ENCODE peak calls at places on chromosomes 16 and 17, in nine cellular contexts. One of them, this sample, is unnamed.

GRCh38 chr16:85612191-85612800 is 826 bp upstream of the GSE1 start:
- DNase-seq in GM12865: peak; percentile 44
- DNase-seq in NCI-H345: peak; percentile 74
- DNase-seq in NCI-H2171 treated with DMSO at 0.1 percent for 48 hours: peak; percentile 86
- DNase-seq in breast epithelium: peak; percentile 92
- DNase-seq in ELR: peak; percentile 97
- DNase-seq in EH: peak; percentile 95
- DNase-seq in mesendoderm: no peak
- DNase-seq in naive B cell: peak; percentile 50
- DNase-seq in this sample: peak; percentile 67

GRCh38 chr16:84459941-84460405 is 44.5 kb downstream of the MEAK7 start:
- DNase-seq in GM12865: no peak
- DNase-seq in NCI-H345: no peak
- DNase-seq in NCI-H2171 treated with DMSO at 0.1 percent for 48 hours: peak; percentile 77
- DNase-seq in breast epithelium: no peak
- DNase-seq in ELR: no peak
- DNase-seq in EH: no peak
- DNase-seq in mesendoderm: no peak
- DNase-seq in naive B cell: no peak
- DNase-seq in this sample: no peak

GRCh38 chr17:3647251-3647650 is 10.7 kb downstream of the CTNS start:
- DNase-seq in GM12865: no peak
- DNase-seq in NCI-H345: no peak
- DNase-seq in NCI-H2171 treated with DMSO at 0.1 percent for 48 hours: no peak
- DNase-seq in breast epithelium: no peak
- DNase-seq in ELR: no peak
- DNase-seq in EH: no peak
- DNase-seq in mesendoderm: no peak
- DNase-seq in naive B cell: no peak
- DNase-seq in this sample: no peak

GRCh38 chr16:8168016-8168415 is 422.3 kb downstream of the TMEM114 start:
- DNase-seq in GM12865: no peak
- DNase-seq in NCI-H345: no peak
- DNase-seq in NCI-H2171 treated with DMSO at 0.1 percent for 48 hours: no peak
- DNase-seq in breast epithelium: no peak
- DNase-seq in ELR: no peak
- DNase-seq in EH: no peak
- DNase-seq in mesendoderm: no peak
- DNase-seq in naive B cell: no peak
- DNase-seq in this sample: no peak

GRCh38 chr16:84730406-84731106 is 30.8 kb downstream of the USP10 start:
- DNase-seq in GM12865: peak; percentile 76
- DNase-seq in NCI-H345: peak; percentile 1
- DNase-seq in NCI-H2171 treated with DMSO at 0.1 percent for 48 hours: peak; percentile 63
- DNase-seq in breast epithelium: peak; percentile 76
- DNase-seq in ELR: peak; percentile 97
- DNase-seq in EH: peak; percentile 95
- DNase-seq in mesendoderm: peak; percentile 93
- DNase-seq in naive B cell: peak; percentile 31
- DNase-seq in this sample: peak; percentile 81

GRCh38 chr17:49696233-49696761 is 11.5 kb downstream of the SLC35B1 start:
- DNase-seq in GM12865: peak; percentile 83
- DNase-seq in NCI-H345: no peak
- DNase-seq in NCI-H2171 treated with DMSO at 0.1 percent for 48 hours: no peak
- DNase-seq in breast epithelium: no peak
- DNase-seq in ELR: no peak
- DNase-seq in EH: no peak
- DNase-seq in mesendoderm: no peak
- DNase-seq in naive B cell: no peak
- DNase-seq in this sample: no peak

GRCh38 chr16:13397126-13397525 is 495.7 kb downstream of the SHISA9 start:
- DNase-seq in GM12865: no peak
- DNase-seq in NCI-H345: no peak
- DNase-seq in NCI-H2171 treated with DMSO at 0.1 percent for 48 hours: no peak
- DNase-seq in breast epithelium: no peak
- DNase-seq in ELR: no peak
- DNase-seq in EH: no peak
- DNase-seq in mesendoderm: peak; percentile 32
- DNase-seq in naive B cell: no peak
- DNase-seq in this sample: no peak

GRCh38 chr16:89113661-89114060 is 20.0 kb downstream of the ACSF3 start:
- DNase-seq in GM12865: peak; percentile 76
- DNase-seq in NCI-H345: no peak
- DNase-seq in NCI-H2171 treated with DMSO at 0.1 percent for 48 hours: no peak
- DNase-seq in breast epithelium: no peak
- DNase-seq in ELR: no peak
- DNase-seq in EH: no peak
- DNase-seq in mesendoderm: no peak
- DNase-seq in naive B cell: no peak
- DNase-seq in this sample: no peak

GRCh38 chr16:2095315-2095853 is 40.3 kb downstream of the PKD1 start:
- DNase-seq in GM12865: no peak
- DNase-seq in NCI-H345: no peak
- DNase-seq in NCI-H2171 treated with DMSO at 0.1 percent for 48 hours: no peak
- DNase-seq in breast epithelium: no peak
- DNase-seq in ELR: peak; percentile 81
- DNase-seq in EH: peak; percentile 63
- DNase-seq in mesendoderm: no peak
- DNase-seq in naive B cell: no peak
- DNase-seq in this sample: no peak

GRCh38 chr16:87340198-87340597 is 23.0 kb upstream of the C16orf95 start:
- DNase-seq in GM12865: no peak
- DNase-seq in NCI-H345: no peak
- DNase-seq in NCI-H2171 treated with DMSO at 0.1 percent for 48 hours: no peak
- DNase-seq in breast epithelium: no peak
- DNase-seq in ELR: no peak
- DNase-seq in EH: no peak
- DNase-seq in mesendoderm: no peak
- DNase-seq in naive B cell: no peak
- DNase-seq in this sample: no peak

GRCh38 chr17:17350491-17351355 is 47.5 kb downstream of the NT5M start:
- DNase-seq in GM12865: no peak
- DNase-seq in NCI-H345: no peak
- DNase-seq in NCI-H2171 treated with DMSO at 0.1 percent for 48 hours: no peak
- DNase-seq in breast epithelium: no peak
- DNase-seq in ELR: peak; percentile 72
- DNase-seq in EH: peak; percentile 45
- DNase-seq in mesendoderm: peak; percentile 72
- DNase-seq in naive B cell: no peak
- DNase-seq in this sample: no peak

GRCh38 chr17:27585792-27586191 is 45.2 kb upstream of the LGALS9 start:
- DNase-seq in GM12865: no peak
- DNase-seq in NCI-H345: no peak
- DNase-seq in NCI-H2171 treated with DMSO at 0.1 percent for 48 hours: no peak
- DNase-seq in breast epithelium: no peak
- DNase-seq in ELR: no peak
- DNase-seq in EH: no peak
- DNase-seq in mesendoderm: no peak
- DNase-seq in naive B cell: no peak
- DNase-seq in this sample: no peak

GRCh38 chr17:47762733-47763132 is 29.7 kb downstream of the TBX21 start:
- DNase-seq in GM12865: no peak
- DNase-seq in NCI-H345: no peak
- DNase-seq in NCI-H2171 treated with DMSO at 0.1 percent for 48 hours: no peak
- DNase-seq in breast epithelium: no peak
- DNase-seq in ELR: no peak
- DNase-seq in EH: no peak
- DNase-seq in mesendoderm: no peak
- DNase-seq in naive B cell: no peak
- DNase-seq in this sample: no peak

GRCh38 chr16:4015991-4016325 is 100.3 kb downstream of the ADCY9 start:
- DNase-seq in GM12865: no peak
- DNase-seq in NCI-H345: no peak
- DNase-seq in NCI-H2171 treated with DMSO at 0.1 percent for 48 hours: no peak
- DNase-seq in breast epithelium: no peak
- DNase-seq in ELR: no peak
- DNase-seq in EH: no peak
- DNase-seq in mesendoderm: no peak
- DNase-seq in naive B cell: no peak
- DNase-seq in this sample: no peak

GRCh38 chr17:19992803-19993713 is 15.4 kb upstream of the AKAP10 start:
- DNase-seq in GM12865: peak; percentile 85
- DNase-seq in NCI-H345: peak; percentile 90
- DNase-seq in NCI-H2171 treated with DMSO at 0.1 percent for 48 hours: peak; percentile 95
- DNase-seq in breast epithelium: peak; percentile 85
- DNase-seq in ELR: peak; percentile 90
- DNase-seq in EH: peak; percentile 84
- DNase-seq in mesendoderm: peak; percentile 96
- DNase-seq in naive B cell: peak; percentile 71
- DNase-seq in this sample: peak; percentile 88

GRCh38 chr17:73727941-73728340 is 83.7 kb upstream of the SDK2 start:
- DNase-seq in GM12865: no peak
- DNase-seq in NCI-H345: no peak
- DNase-seq in NCI-H2171 treated with DMSO at 0.1 percent for 48 hours: no peak
- DNase-seq in breast epithelium: no peak
- DNase-seq in ELR: no peak
- DNase-seq in EH: no peak
- DNase-seq in mesendoderm: no peak
- DNase-seq in naive B cell: no peak
- DNase-seq in this sample: no peak

GRCh38 chr16:21159281-21159951 is 942 bp downstream of the LDAF1 start:
- DNase-seq in GM12865: peak; percentile 28
- DNase-seq in NCI-H345: no peak
- DNase-seq in NCI-H2171 treated with DMSO at 0.1 percent for 48 hours: no peak
- DNase-seq in breast epithelium: peak; percentile 51
- DNase-seq in ELR: peak; percentile 18
- DNase-seq in EH: no peak
- DNase-seq in mesendoderm: peak; percentile 68
- DNase-seq in naive B cell: peak; percentile 43
- DNase-seq in this sample: peak; percentile 61

GRCh38 chr16:89038221-89038721 is 55.4 kb upstream of the ACSF3 start:
- DNase-seq in GM12865: no peak
- DNase-seq in NCI-H345: no peak
- DNase-seq in NCI-H2171 treated with DMSO at 0.1 percent for 48 hours: no peak
- DNase-seq in breast epithelium: no peak
- DNase-seq in ELR: no peak
- DNase-seq in EH: no peak
- DNase-seq in mesendoderm: no peak
- DNase-seq in naive B cell: no peak
- DNase-seq in this sample: peak; percentile 65

This sample was measured in NAMALWA.